ENCODE peak calls at places on chromosomes 3 and 15, in eight cellular contexts. G is endothelial cell of umbilical vein, Z is bronchial epithelial cell, A is upper lobe of left lung, K is GM12865, H is heart right ventricle, Q is uterus, V is AG10803. N is an unnamed sample.

GRCh38 chr3:70261283-70261682 is 51.2 kb downstream of the MDFIC2 start:
- DNase-seq in G (peak; percentile 29), Z (peak; percentile 48), A (no peak), K (no peak), H (no peak), Q (no peak), V (no peak), N (peak; percentile 2)

GRCh38 chr3:42032693-42033349 is 58.3 kb upstream of the TRAK1 start:
- DNase-seq in G (peak; percentile 66), Z (peak; percentile 59), A (no peak), K (no peak), H (no peak), Q (peak; percentile 80), V (peak; percentile 100), N (peak; percentile 65)

GRCh38 chr15:84983299-84983698 is 1.6 kb downstream of the PDE8A start:
- DNase-seq in G (peak; percentile 18), Z (no peak), A (no peak), K (no peak), H (no peak), Q (no peak), V (no peak), N (no peak)

GRCh38 chr15:93610944-93611343 is 521.9 kb upstream of the RGMA start:
- DNase-seq in G (no peak), Z (peak; percentile 24), A (no peak), K (no peak), H (no peak), Q (no peak), V (no peak), N (peak; percentile 20)

GRCh38 chr3:43852066-43852465 is 161.3 kb downstream of the ABHD5 start:
- DNase-seq in G (no peak), Z (no peak), A (no peak), K (no peak), H (no peak), Q (no peak), V (peak; percentile 86), N (peak; percentile 23)

GRCh38 chr15:75025102-75025501 is 1.7 kb downstream of the PPCDC start:
- DNase-seq in G (no peak), Z (no peak), A (no peak), K (no peak), H (no peak), Q (no peak), V (no peak), N (no peak)

GRCh38 chr3:52330194-52330805 is 14.2 kb downstream of the DNAH1 start:
- DNase-seq in G (no peak), Z (no peak), A (no peak), K (no peak), H (no peak), Q (no peak), V (no peak), N (no peak)

GRCh38 chr3:196774845-196775422 is 35.3 kb downstream of the PAK2 start:
- DNase-seq in G (no peak), Z (peak; percentile 86), A (no peak), K (no peak), H (no peak), Q (no peak), V (peak; percentile 41), N (peak; percentile 88)

GRCh38 chr3:192825657-192826200 is 91.9 kb downstream of the MB21D2 start:
- DNase-seq in G (peak; percentile 82), Z (peak; percentile 76), A (no peak), K (peak; percentile 54), H (no peak), Q (no peak), V (peak; percentile 70), N (peak; percentile 82)

GRCh38 chr15:55897560-55898336 is 95.7 kb downstream of the NEDD4 start:
- DNase-seq in G (peak; percentile 67), Z (peak; percentile 87), A (no peak), K (peak; percentile 7), H (peak; percentile 54), Q (peak; percentile 42), V (peak; percentile 60), N (peak; percentile 86)

GRCh38 chr3:71942432-71942831 is 157.5 kb upstream of the PROK2 start:
- DNase-seq in G (no peak), Z (no peak), A (no peak), K (no peak), H (no peak), Q (no peak), V (no peak), N (no peak)

GRCh38 chr3:14210843-14211594 is 32.4 kb downstream of the LSM3 start:
- DNase-seq in G (no peak), Z (no peak), A (no peak), K (no peak), H (no peak), Q (no peak), V (peak; percentile 99), N (no peak)
- TF ChIP-seq CTCF in G (no peak), Z (no peak), A (no peak), K (no peak), H (no peak), Q (no peak), V (no peak), N (no peak)

DNA sequence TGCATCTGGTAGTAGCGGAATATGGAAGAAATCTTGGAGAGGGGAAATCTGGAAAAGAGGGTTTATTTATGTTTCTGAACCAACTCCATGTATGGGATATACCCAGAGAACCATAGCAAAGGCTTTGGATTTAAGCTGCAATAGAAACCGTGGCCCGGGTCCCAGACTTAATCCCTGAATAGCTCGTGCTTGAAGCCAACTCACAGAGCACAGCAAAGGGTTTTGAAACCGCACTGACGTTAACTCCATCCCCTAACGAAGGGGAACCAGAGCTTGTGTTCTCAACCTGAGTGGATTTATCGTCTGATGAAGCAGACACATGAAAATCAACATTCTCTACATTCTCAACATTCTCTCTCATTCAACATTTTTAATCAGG is 154.6 kb downstream of the APBA2 start:
- DNase-seq in G (no peak), Z (no peak), A (no peak), K (no peak), H (no peak), Q (no peak), V (peak; percentile 14), N (no peak)
- H3K4me3 ChIP-seq in G (no peak overlapping the region), Z (no peak overlapping the region), A (no peak overlapping the region), K (no peak overlapping the region), H (no peak overlapping the region), Q (no peak overlapping the region), V (no peak overlapping the region), N (no peak overlapping the region)

GRCh38 chr3:194985031-194985578 is 285.9 kb downstream of the XXYLT1 start:
- DNase-seq in G (no peak), Z (peak; percentile 57), A (peak; percentile 88), K (no peak), H (peak; percentile 78), Q (peak; percentile 54), V (peak; percentile 82), N (peak; percentile 79)
- TF ChIP-seq CTCF in G (no peak), Z (peak; percentile 54), A (no peak), K (no peak), H (peak; percentile 15), Q (peak; percentile 34), V (peak; percentile 42), N (peak; percentile 53)

GRCh38 chr3:106729481-106729880 is 647.8 kb upstream of the CCDC54 start:
- DNase-seq in G (peak; percentile 53), Z (no peak), A (no peak), K (no peak), H (no peak), Q (no peak), V (no peak), N (peak; percentile 2)

GRCh38 chr3:106731230-106731629 is 646.0 kb upstream of the CCDC54 start:
- DNase-seq in G (peak; percentile 44), Z (no peak), A (no peak), K (no peak), H (no peak), Q (no peak), V (no peak), N (no peak)

DNA sequence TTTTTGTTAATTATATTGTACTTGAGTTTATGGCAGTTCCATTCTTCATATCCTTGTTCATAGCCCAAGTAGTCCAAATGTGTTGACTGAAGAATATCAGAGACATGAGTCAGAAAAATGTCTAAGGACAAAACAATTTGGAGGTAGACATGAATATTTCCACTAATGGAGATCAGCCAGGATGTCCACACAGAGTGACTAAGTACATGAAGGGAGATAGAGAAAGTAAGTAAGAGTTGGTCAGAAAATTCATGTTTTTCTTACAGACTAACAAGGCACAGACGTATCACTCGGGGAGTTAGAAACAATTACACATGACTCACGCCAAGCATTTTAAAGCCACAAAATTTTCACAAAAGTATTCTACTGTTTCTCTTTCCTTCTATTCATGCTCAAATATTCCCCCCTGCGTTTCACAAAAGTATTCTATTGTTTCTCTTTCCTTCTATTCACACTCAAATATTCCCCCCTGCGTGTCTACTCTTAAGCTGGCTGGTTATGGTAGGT is 648.9 kb upstream of the CCDC54 start:
- DNase-seq in G (peak; percentile 96), Z (peak; percentile 98), A (no peak), K (no peak), H (no peak), Q (no peak), V (peak; percentile 99), N (peak; percentile 92)
- H3K4me3 ChIP-seq in G (no peak overlapping the region), Z (no peak overlapping the region), A (no peak overlapping the region), K (no peak overlapping the region), H (no peak overlapping the region), Q (no peak overlapping the region), V (peak overlapping the region; percentile 35), N (no peak overlapping the region)